ENCODE peak calls at places on chromosomes 2 and 18, in eight cellular contexts. One of them, this sample, is unnamed.

GRCh38 chr18:61738042-61738441 is 154.8 kb downstream of the RNF152 start:
- DNase-seq in stimulated activated naive B cell treated with anti-CD40 and anti-IgM and Interleukin-4, amounts not matched to agents 10 μg/mL and 1 μg/mL and 100 μg/mL, for 72 hours: no peak
- DNase-seq in GM23338: no peak
- DNase-seq in ovary: no peak
- DNase-seq in naive thymus-derived CD4-positive, alpha-beta T cell: no peak
- DNase-seq in GM03348: no peak
- DNase-seq in memory B cell: no peak
- DNase-seq in amniotic stem cell: no peak
- DNase-seq in this sample: no peak

GRCh38 chr2:156589381-156590079 is 153.4 kb downstream of the GPD2 start:
- DNase-seq in naive thymus-derived CD4-positive, alpha-beta T cell: peak
- DNase-seq in GM23338: peak
- DNase-seq in GM03348: peak
- DNase-seq in amniotic stem cell: peak
- DNase-seq in stimulated activated naive B cell treated with anti-CD40 and anti-IgM and Interleukin-4, amounts not matched to agents 10 μg/mL and 1 μg/mL and 100 μg/mL, for 72 hours: no peak
- DNase-seq in memory B cell: no peak
- DNase-seq in ovary: peak
- DNase-seq in this sample: no peak

GRCh38 chr2:22817197-22817596 is 567.8 kb upstream of the KLHL29 start:
- DNase-seq in amniotic stem cell: no peak
- DNase-seq in naive thymus-derived CD4-positive, alpha-beta T cell: no peak
- DNase-seq in ovary: no peak
- DNase-seq in GM23338: no peak
- DNase-seq in GM03348: no peak
- DNase-seq in memory B cell: no peak
- DNase-seq in stimulated activated naive B cell treated with anti-CD40 and anti-IgM and Interleukin-4, amounts not matched to agents 10 μg/mL and 1 μg/mL and 100 μg/mL, for 72 hours: no peak
- DNase-seq in this sample: no peak

GRCh38 chr2:38268691-38269309 is 108.3 kb downstream of the ATL2 start:
- DNase-seq in stimulated activated naive B cell treated with anti-CD40 and anti-IgM and Interleukin-4, amounts not matched to agents 10 μg/mL and 1 μg/mL and 100 μg/mL, for 72 hours: no peak
- DNase-seq in memory B cell: no peak
- DNase-seq in naive thymus-derived CD4-positive, alpha-beta T cell: no peak
- DNase-seq in amniotic stem cell: no peak
- DNase-seq in GM23338: no peak
- DNase-seq in GM03348: peak
- DNase-seq in ovary: no peak
- DNase-seq in this sample: no peak

GRCh38 chr2:68059769-68060525 is 2.9 kb downstream of the C1D start:
- DNase-seq in ovary: no peak
- DNase-seq in GM03348: peak
- DNase-seq in stimulated activated naive B cell treated with anti-CD40 and anti-IgM and Interleukin-4, amounts not matched to agents 10 μg/mL and 1 μg/mL and 100 μg/mL, for 72 hours: no peak
- DNase-seq in amniotic stem cell: no peak
- DNase-seq in GM23338: no peak
- DNase-seq in memory B cell: no peak
- DNase-seq in naive thymus-derived CD4-positive, alpha-beta T cell: no peak
- DNase-seq in this sample: no peak

GRCh38 chr2:37324536-37324785 is 172 bp downstream of the PRKD3 start:
- DNase-seq in stimulated activated naive B cell treated with anti-CD40 and anti-IgM and Interleukin-4, amounts not matched to agents 10 μg/mL and 1 μg/mL and 100 μg/mL, for 72 hours: no peak
- DNase-seq in GM03348: no peak
- DNase-seq in GM23338: no peak
- DNase-seq in memory B cell: peak
- DNase-seq in ovary: peak
- DNase-seq in amniotic stem cell: no peak
- DNase-seq in naive thymus-derived CD4-positive, alpha-beta T cell: no peak
- DNase-seq in this sample: peak

GRCh38 chr18:12038082-12038660 is 55.5 kb upstream of the ANKRD62 start:
- DNase-seq in ovary: no peak
- DNase-seq in stimulated activated naive B cell treated with anti-CD40 and anti-IgM and Interleukin-4, amounts not matched to agents 10 μg/mL and 1 μg/mL and 100 μg/mL, for 72 hours: no peak
- DNase-seq in GM03348: peak
- DNase-seq in naive thymus-derived CD4-positive, alpha-beta T cell: no peak
- DNase-seq in GM23338: peak
- DNase-seq in amniotic stem cell: no peak
- DNase-seq in memory B cell: peak
- DNase-seq in this sample: no peak

GRCh38 chr18:62138836-62139235 is 48.0 kb downstream of the PIGN start:
- DNase-seq in amniotic stem cell: no peak
- DNase-seq in naive thymus-derived CD4-positive, alpha-beta T cell: no peak
- DNase-seq in memory B cell: no peak
- DNase-seq in stimulated activated naive B cell treated with anti-CD40 and anti-IgM and Interleukin-4, amounts not matched to agents 10 μg/mL and 1 μg/mL and 100 μg/mL, for 72 hours: no peak
- DNase-seq in ovary: no peak
- DNase-seq in GM03348: no peak
- DNase-seq in GM23338: no peak
- DNase-seq in this sample: no peak

GRCh38 chr18:63188063-63188462 is 131.5 kb downstream of the BCL2 start:
- DNase-seq in amniotic stem cell: no peak
- DNase-seq in naive thymus-derived CD4-positive, alpha-beta T cell: no peak
- DNase-seq in ovary: no peak
- DNase-seq in GM03348: no peak
- DNase-seq in stimulated activated naive B cell treated with anti-CD40 and anti-IgM and Interleukin-4, amounts not matched to agents 10 μg/mL and 1 μg/mL and 100 μg/mL, for 72 hours: no peak
- DNase-seq in GM23338: no peak
- DNase-seq in memory B cell: no peak
- DNase-seq in this sample: no peak

GRCh38 chr2:70789304-70790078 is 952 bp downstream of the FIGLA start:
- DNase-seq in GM03348: peak
- DNase-seq in GM23338: peak
- DNase-seq in amniotic stem cell: no peak
- DNase-seq in memory B cell: peak
- DNase-seq in stimulated activated naive B cell treated with anti-CD40 and anti-IgM and Interleukin-4, amounts not matched to agents 10 μg/mL and 1 μg/mL and 100 μg/mL, for 72 hours: peak
- DNase-seq in ovary: no peak
- DNase-seq in naive thymus-derived CD4-positive, alpha-beta T cell: peak
- DNase-seq in this sample: peak

GRCh38 chr2:83970262-83970929 is 488.7 kb downstream of the SUCLG1 start:
- DNase-seq in memory B cell: no peak
- DNase-seq in amniotic stem cell: no peak
- DNase-seq in GM03348: no peak
- DNase-seq in naive thymus-derived CD4-positive, alpha-beta T cell: no peak
- DNase-seq in GM23338: no peak
- DNase-seq in ovary: no peak
- DNase-seq in stimulated activated naive B cell treated with anti-CD40 and anti-IgM and Interleukin-4, amounts not matched to agents 10 μg/mL and 1 μg/mL and 100 μg/mL, for 72 hours: no peak
- DNase-seq in this sample: no peak

GRCh38 chr2:170530284-170530745 is 184.8 kb upstream of the SP5 start:
- DNase-seq in amniotic stem cell: no peak
- DNase-seq in GM03348: no peak
- DNase-seq in stimulated activated naive B cell treated with anti-CD40 and anti-IgM and Interleukin-4, amounts not matched to agents 10 μg/mL and 1 μg/mL and 100 μg/mL, for 72 hours: no peak
- DNase-seq in memory B cell: no peak
- DNase-seq in ovary: peak
- DNase-seq in naive thymus-derived CD4-positive, alpha-beta T cell: no peak
- DNase-seq in GM23338: peak
- DNase-seq in this sample: peak

GRCh38 chr2:10813085-10813748 is 632 bp upstream of the PDIA6 start:
- DNase-seq in memory B cell: no peak
- DNase-seq in ovary: no peak
- DNase-seq in GM03348: no peak
- DNase-seq in amniotic stem cell: no peak
- DNase-seq in naive thymus-derived CD4-positive, alpha-beta T cell: no peak
- DNase-seq in GM23338: no peak
- DNase-seq in stimulated activated naive B cell treated with anti-CD40 and anti-IgM and Interleukin-4, amounts not matched to agents 10 μg/mL and 1 μg/mL and 100 μg/mL, for 72 hours: no peak
- DNase-seq in this sample: no peak

GRCh38 chr2:178865537-178865936 is 58.3 kb upstream of the TTN start:
- DNase-seq in amniotic stem cell: no peak
- DNase-seq in memory B cell: no peak
- DNase-seq in ovary: no peak
- DNase-seq in naive thymus-derived CD4-positive, alpha-beta T cell: no peak
- DNase-seq in stimulated activated naive B cell treated with anti-CD40 and anti-IgM and Interleukin-4, amounts not matched to agents 10 μg/mL and 1 μg/mL and 100 μg/mL, for 72 hours: no peak
- DNase-seq in GM23338: no peak
- DNase-seq in GM03348: no peak
- DNase-seq in this sample: no peak

GRCh38 chr18:8754995-8755955 is 49.9 kb downstream of the MTCL1 start:
- DNase-seq in stimulated activated naive B cell treated with anti-CD40 and anti-IgM and Interleukin-4, amounts not matched to agents 10 μg/mL and 1 μg/mL and 100 μg/mL, for 72 hours: peak
- DNase-seq in memory B cell: no peak
- DNase-seq in amniotic stem cell: no peak
- DNase-seq in naive thymus-derived CD4-positive, alpha-beta T cell: peak
- DNase-seq in GM03348: peak
- DNase-seq in ovary: no peak
- DNase-seq in GM23338: no peak
- DNase-seq in this sample: no peak

GRCh38 chr2:199738723-199739412 is 112.1 kb downstream of the FTCDNL1 start:
- DNase-seq in amniotic stem cell: no peak
- DNase-seq in naive thymus-derived CD4-positive, alpha-beta T cell: no peak
- DNase-seq in memory B cell: no peak
- DNase-seq in stimulated activated naive B cell treated with anti-CD40 and anti-IgM and Interleukin-4, amounts not matched to agents 10 μg/mL and 1 μg/mL and 100 μg/mL, for 72 hours: no peak
- DNase-seq in GM23338: no peak
- DNase-seq in GM03348: peak
- DNase-seq in ovary: no peak
- DNase-seq in this sample: no peak

GRCh38 chr2:27893031-27893430 is 2.5 kb downstream of the BABAM2 start:
- DNase-seq in GM23338: no peak
- DNase-seq in naive thymus-derived CD4-positive, alpha-beta T cell: no peak
- DNase-seq in stimulated activated naive B cell treated with anti-CD40 and anti-IgM and Interleukin-4, amounts not matched to agents 10 μg/mL and 1 μg/mL and 100 μg/mL, for 72 hours: no peak
- DNase-seq in ovary: no peak
- DNase-seq in GM03348: no peak
- DNase-seq in memory B cell: no peak
- DNase-seq in amniotic stem cell: no peak
- DNase-seq in this sample: no peak

GRCh38 chr18:12010187-12010802 is 29.0 kb downstream of the IMPA2 start:
- DNase-seq in stimulated activated naive B cell treated with anti-CD40 and anti-IgM and Interleukin-4, amounts not matched to agents 10 μg/mL and 1 μg/mL and 100 μg/mL, for 72 hours: no peak
- DNase-seq in GM23338: peak
- DNase-seq in ovary: no peak
- DNase-seq in GM03348: no peak
- DNase-seq in naive thymus-derived CD4-positive, alpha-beta T cell: no peak
- DNase-seq in amniotic stem cell: no peak
- DNase-seq in memory B cell: no peak
- DNase-seq in this sample: no peak

GRCh38 chr18:79644666-79645057 is 34.9 kb upstream of the CTDP1 start:
- DNase-seq in GM03348: no peak
- DNase-seq in amniotic stem cell: no peak
- DNase-seq in naive thymus-derived CD4-positive, alpha-beta T cell: no peak
- DNase-seq in GM23338: no peak
- DNase-seq in ovary: no peak
- DNase-seq in stimulated activated naive B cell treated with anti-CD40 and anti-IgM and Interleukin-4, amounts not matched to agents 10 μg/mL and 1 μg/mL and 100 μg/mL, for 72 hours: no peak
- DNase-seq in memory B cell: no peak
- DNase-seq in this sample: no peak

GRCh38 chr2:28658369-28658768 is 93.3 kb upstream of the PPP1CB start:
- DNase-seq in GM03348: peak
- DNase-seq in amniotic stem cell: peak
- DNase-seq in stimulated activated naive B cell treated with anti-CD40 and anti-IgM and Interleukin-4, amounts not matched to agents 10 μg/mL and 1 μg/mL and 100 μg/mL, for 72 hours: no peak
- DNase-seq in ovary: no peak
- DNase-seq in naive thymus-derived CD4-positive, alpha-beta T cell: no peak
- DNase-seq in memory B cell: no peak
- DNase-seq in GM23338: no peak
- DNase-seq in this sample: no peak

GRCh38 chr2:9336209-9336533 is 87.2 kb downstream of the ITGB1BP1 start:
- DNase-seq in memory B cell: no peak
- DNase-seq in GM23338: no peak
- DNase-seq in naive thymus-derived CD4-positive, alpha-beta T cell: no peak
- DNase-seq in amniotic stem cell: no peak
- DNase-seq in GM03348: no peak
- DNase-seq in ovary: no peak
- DNase-seq in stimulated activated naive B cell treated with anti-CD40 and anti-IgM and Interleukin-4, amounts not matched to agents 10 μg/mL and 1 μg/mL and 100 μg/mL, for 72 hours: peak
- DNase-seq in this sample: no peak

GRCh38 chr2:240798327-240798905 is 21.6 kb downstream of the KIF1A start:
- DNase-seq in stimulated activated naive B cell treated with anti-CD40 and anti-IgM and Interleukin-4, amounts not matched to agents 10 μg/mL and 1 μg/mL and 100 μg/mL, for 72 hours: no peak
- DNase-seq in memory B cell: no peak
- DNase-seq in naive thymus-derived CD4-positive, alpha-beta T cell: no peak
- DNase-seq in amniotic stem cell: no peak
- DNase-seq in GM23338: no peak
- DNase-seq in GM03348: no peak
- DNase-seq in ovary: no peak
- DNase-seq in this sample: no peak